ENCODE peak calls at places on chromosomes 11 and 22, in eight cellular contexts. One of them, this sample, is unnamed.

GRCh38 chr11:65695459-65696241 is 16.4 kb upstream of the KAT5 start:
- DNase-seq in adrenal gland: peak
- DNase-seq in astrocyte of the spinal cord: no peak
- DNase-seq in heart right ventricle: peak
- DNase-seq in neural progenitor cell: no peak
- DNase-seq in A673: no peak
- DNase-seq in thoracic aorta: no peak
- DNase-seq in heart left ventricle: peak
- DNase-seq in this sample: peak

GRCh38 chr11:134916421-134916820 is 504.4 kb upstream of the B3GAT1 start:
- DNase-seq in thoracic aorta: no peak
- DNase-seq in heart left ventricle: no peak
- DNase-seq in adrenal gland: no peak
- DNase-seq in heart right ventricle: no peak
- DNase-seq in astrocyte of the spinal cord: no peak
- DNase-seq in A673: no peak
- DNase-seq in neural progenitor cell: no peak
- DNase-seq in this sample: no peak

GRCh38 chr11:27701262-27702105 is 1.2 kb upstream of the BDNF start:
- DNase-seq in heart left ventricle: peak
- DNase-seq in astrocyte of the spinal cord: peak
- DNase-seq in neural progenitor cell: peak
- DNase-seq in thoracic aorta: no peak
- DNase-seq in adrenal gland: no peak
- DNase-seq in A673: peak
- DNase-seq in heart right ventricle: peak
- DNase-seq in this sample: peak

GRCh38 chr11:123061403-123062157 is at the start of gene HSPA8:
- DNase-seq in heart left ventricle: peak
- DNase-seq in neural progenitor cell: peak
- DNase-seq in A673: peak
- DNase-seq in heart right ventricle: peak
- DNase-seq in astrocyte of the spinal cord: peak
- DNase-seq in adrenal gland: peak
- DNase-seq in thoracic aorta: peak
- DNase-seq in this sample: peak

GRCh38 chr11:42243370-42243769 is 783.9 kb upstream of the LRRC4C start:
- DNase-seq in A673: no peak
- DNase-seq in neural progenitor cell: peak
- DNase-seq in astrocyte of the spinal cord: no peak
- DNase-seq in adrenal gland: no peak
- DNase-seq in thoracic aorta: no peak
- DNase-seq in heart right ventricle: no peak
- DNase-seq in heart left ventricle: no peak
- DNase-seq in this sample: no peak

GRCh38 chr11:125146232-125146631 is 18.3 kb upstream of the PKNOX2 start:
- DNase-seq in adrenal gland: no peak
- DNase-seq in heart right ventricle: no peak
- DNase-seq in astrocyte of the spinal cord: no peak
- DNase-seq in neural progenitor cell: no peak
- DNase-seq in heart left ventricle: no peak
- DNase-seq in A673: no peak
- DNase-seq in thoracic aorta: no peak
- DNase-seq in this sample: no peak

GRCh38 chr11:132941024-132941646 is 591.2 kb downstream of the OPCML start:
- DNase-seq in heart left ventricle: no peak
- DNase-seq in thoracic aorta: no peak
- DNase-seq in A673: peak
- DNase-seq in adrenal gland: peak
- DNase-seq in neural progenitor cell: peak
- DNase-seq in astrocyte of the spinal cord: peak
- DNase-seq in heart right ventricle: no peak
- DNase-seq in this sample: peak

GRCh38 chr11:111407652-111408051 is 28.6 kb upstream of the POU2AF1 start:
- DNase-seq in astrocyte of the spinal cord: no peak
- DNase-seq in A673: no peak
- DNase-seq in heart left ventricle: no peak
- DNase-seq in heart right ventricle: no peak
- DNase-seq in neural progenitor cell: no peak
- DNase-seq in thoracic aorta: no peak
- DNase-seq in adrenal gland: no peak
- DNase-seq in this sample: no peak

GRCh38 chr11:69888671-69889076 is 69.5 kb upstream of the FGF3 start:
- DNase-seq in heart right ventricle: peak
- DNase-seq in neural progenitor cell: peak
- DNase-seq in A673: peak
- DNase-seq in astrocyte of the spinal cord: peak
- DNase-seq in thoracic aorta: no peak
- DNase-seq in adrenal gland: peak
- DNase-seq in heart left ventricle: peak
- DNase-seq in this sample: peak

GRCh38 chr11:117928818-117929567 is at the start of gene TMPRSS13:
- DNase-seq in thoracic aorta: no peak
- DNase-seq in A673: no peak
- DNase-seq in adrenal gland: no peak
- DNase-seq in heart left ventricle: no peak
- DNase-seq in astrocyte of the spinal cord: no peak
- DNase-seq in heart right ventricle: no peak
- DNase-seq in neural progenitor cell: no peak
- DNase-seq in this sample: no peak

GRCh38 chr11:47111318-47111804 is 65.3 kb downstream of the ARFGAP2 start:
- DNase-seq in astrocyte of the spinal cord: no peak
- DNase-seq in heart right ventricle: no peak
- DNase-seq in thoracic aorta: no peak
- DNase-seq in A673: no peak
- DNase-seq in heart left ventricle: no peak
- DNase-seq in adrenal gland: no peak
- DNase-seq in neural progenitor cell: no peak
- DNase-seq in this sample: no peak

GRCh38 chr22:25357606-25358420 is 138.4 kb downstream of the CRYBB2 start:
- DNase-seq in heart left ventricle: no peak
- DNase-seq in thoracic aorta: no peak
- DNase-seq in A673: no peak
- DNase-seq in neural progenitor cell: no peak
- DNase-seq in heart right ventricle: no peak
- DNase-seq in astrocyte of the spinal cord: no peak
- DNase-seq in adrenal gland: no peak
- DNase-seq in this sample: no peak

GRCh38 chr11:68164437-68164836 is 43.2 kb upstream of the CHKA start:
- DNase-seq in heart right ventricle: no peak
- DNase-seq in neural progenitor cell: no peak
- DNase-seq in astrocyte of the spinal cord: peak
- DNase-seq in thoracic aorta: no peak
- DNase-seq in heart left ventricle: no peak
- DNase-seq in A673: no peak
- DNase-seq in adrenal gland: no peak
- DNase-seq in this sample: no peak

GRCh38 chr11:34926101-34926830 is 9.8 kb downstream of the PDHX start:
- DNase-seq in heart left ventricle: no peak
- DNase-seq in astrocyte of the spinal cord: peak
- DNase-seq in heart right ventricle: no peak
- DNase-seq in adrenal gland: no peak
- DNase-seq in A673: peak
- DNase-seq in neural progenitor cell: peak
- DNase-seq in thoracic aorta: no peak
- DNase-seq in this sample: peak

GRCh38 chr11:131665344-131665968 is 295.0 kb downstream of the NTM start:
- DNase-seq in A673: no peak
- DNase-seq in astrocyte of the spinal cord: no peak
- DNase-seq in neural progenitor cell: no peak
- DNase-seq in heart left ventricle: no peak
- DNase-seq in heart right ventricle: no peak
- DNase-seq in adrenal gland: no peak
- DNase-seq in thoracic aorta: no peak
- DNase-seq in this sample: no peak

GRCh38 chr11:118939948-118940598 is 14.3 kb upstream of the BCL9L start:
- DNase-seq in thoracic aorta: no peak
- DNase-seq in heart left ventricle: no peak
- DNase-seq in A673: peak
- DNase-seq in heart right ventricle: no peak
- DNase-seq in neural progenitor cell: peak
- DNase-seq in astrocyte of the spinal cord: no peak
- DNase-seq in adrenal gland: peak
- DNase-seq in this sample: no peak

GRCh38 chr11:102320679-102321078 is 3.4 kb downstream of the BIRC3 start:
- DNase-seq in adrenal gland: no peak
- DNase-seq in A673: no peak
- DNase-seq in neural progenitor cell: no peak
- DNase-seq in thoracic aorta: no peak
- DNase-seq in astrocyte of the spinal cord: no peak
- DNase-seq in heart right ventricle: no peak
- DNase-seq in heart left ventricle: no peak
- DNase-seq in this sample: no peak

GRCh38 chr22:37675930-37676571 is 615 bp downstream of the LGALS1 start:
- DNase-seq in neural progenitor cell: no peak
- DNase-seq in heart left ventricle: peak
- DNase-seq in astrocyte of the spinal cord: no peak
- DNase-seq in heart right ventricle: peak
- DNase-seq in thoracic aorta: no peak
- DNase-seq in A673: no peak
- DNase-seq in adrenal gland: peak
- DNase-seq in this sample: peak

GRCh38 chr11:125946712-125947418 is 1.0 kb downstream of the VSIG10L2 start:
- DNase-seq in heart right ventricle: no peak
- DNase-seq in adrenal gland: no peak
- DNase-seq in thoracic aorta: no peak
- DNase-seq in astrocyte of the spinal cord: no peak
- DNase-seq in heart left ventricle: no peak
- DNase-seq in A673: no peak
- DNase-seq in neural progenitor cell: no peak
- DNase-seq in this sample: no peak

GRCh38 chr11:67056640-67057409 is at the start of gene RHOD:
- DNase-seq in heart left ventricle: peak
- DNase-seq in heart right ventricle: peak
- DNase-seq in thoracic aorta: no peak
- DNase-seq in A673: no peak
- DNase-seq in astrocyte of the spinal cord: no peak
- DNase-seq in adrenal gland: no peak
- DNase-seq in neural progenitor cell: peak
- DNase-seq in this sample: no peak

GRCh38 chr11:44865866-44866272 is 84.8 kb downstream of the TP53I11 start:
- DNase-seq in heart right ventricle: peak
- DNase-seq in thoracic aorta: no peak
- DNase-seq in neural progenitor cell: peak
- DNase-seq in adrenal gland: peak
- DNase-seq in astrocyte of the spinal cord: no peak
- DNase-seq in A673: no peak
- DNase-seq in heart left ventricle: peak
- DNase-seq in this sample: no peak
- H3K4me3 ChIP-seq in heart right ventricle: no peak
- H3K4me3 ChIP-seq in thoracic aorta: no peak
- H3K4me3 ChIP-seq in neural progenitor cell: no peak
- H3K4me3 ChIP-seq in adrenal gland: no peak
- H3K4me3 ChIP-seq in astrocyte of the spinal cord: no peak
- H3K4me3 ChIP-seq in A673: no peak
- H3K4me3 ChIP-seq in heart left ventricle: no peak
- H3K4me3 ChIP-seq in this sample: no peak

DNA sequence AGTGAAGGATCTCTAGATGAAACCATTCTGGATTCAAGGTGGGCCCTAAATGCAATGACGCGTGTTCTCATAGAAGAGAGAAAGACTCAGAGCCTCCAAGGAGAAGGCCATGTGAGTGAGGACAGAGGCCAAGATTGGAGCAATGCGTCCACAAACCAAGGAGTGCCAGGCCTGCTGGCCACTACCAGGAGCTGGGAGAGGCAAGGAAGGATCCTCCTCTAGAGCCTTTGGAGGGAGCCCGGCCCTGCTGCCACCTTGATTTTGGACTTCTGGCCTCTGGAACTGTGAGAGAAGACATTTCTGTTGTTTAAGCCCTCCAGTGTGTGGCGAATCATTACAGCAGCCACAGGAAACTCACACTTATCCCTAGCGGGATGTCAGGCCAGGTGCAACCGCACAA is 52.7 kb upstream of the SHANK2 start:
- DNase-seq in A673: no peak
- DNase-seq in thoracic aorta: no peak
- DNase-seq in astrocyte of the spinal cord: no peak
- DNase-seq in neural progenitor cell: no peak
- DNase-seq in heart right ventricle: no peak
- DNase-seq in heart left ventricle: no peak
- DNase-seq in adrenal gland: no peak
- DNase-seq in this sample: no peak
- TF ChIP-seq CTCF in A673: no peak
- TF ChIP-seq CTCF in thoracic aorta: no peak
- TF ChIP-seq CTCF in astrocyte of the spinal cord: no peak
- TF ChIP-seq CTCF in neural progenitor cell: no peak
- TF ChIP-seq CTCF in heart right ventricle: no peak
- TF ChIP-seq CTCF in heart left ventricle: no peak
- TF ChIP-seq CTCF in adrenal gland: no peak
- TF ChIP-seq CTCF in this sample: no peak

DNA sequence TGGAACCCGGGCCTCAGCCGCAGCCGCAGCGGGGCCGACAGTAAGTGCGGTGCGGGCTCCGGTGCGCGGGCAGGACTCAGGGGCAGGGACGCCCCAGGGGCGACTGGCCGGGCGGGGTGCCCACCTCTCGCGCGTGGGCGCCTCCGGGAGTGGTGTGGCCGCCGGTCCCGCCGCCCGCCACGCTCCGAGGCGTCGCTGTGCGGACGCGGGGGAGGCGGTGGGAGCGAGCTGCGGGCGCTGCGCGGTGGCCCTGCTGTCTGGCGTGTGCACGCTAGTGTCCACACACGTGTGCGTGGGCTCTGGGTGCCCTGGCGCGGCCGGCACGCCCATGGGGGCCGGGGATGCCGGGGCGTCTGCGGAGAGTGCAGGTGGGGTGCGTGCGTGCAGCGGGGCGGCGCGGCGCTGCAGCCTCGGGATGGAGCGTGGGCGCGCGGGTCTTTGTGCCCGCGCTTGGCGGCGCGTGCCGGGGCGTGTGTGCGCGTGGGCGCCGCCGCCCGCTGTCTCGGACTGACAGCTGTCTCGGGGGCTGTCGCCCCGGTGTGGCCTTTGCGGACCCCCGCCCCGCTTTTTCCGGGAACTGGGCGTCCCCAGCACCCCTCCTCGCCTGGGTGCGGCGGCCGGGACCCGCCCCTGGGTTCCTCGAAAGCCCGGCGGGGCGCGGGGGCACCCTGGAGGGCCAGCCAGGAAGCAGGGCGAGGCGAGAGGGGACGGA is 800 bp downstream of the KCNK4 start:
- DNase-seq in astrocyte of the spinal cord: no peak
- DNase-seq in A673: no peak
- DNase-seq in neural progenitor cell: no peak
- DNase-seq in heart right ventricle: no peak
- DNase-seq in adrenal gland: no peak
- DNase-seq in heart left ventricle: peak
- DNase-seq in thoracic aorta: no peak
- DNase-seq in this sample: no peak
- H3K4me3 ChIP-seq in astrocyte of the spinal cord: no peak
- H3K4me3 ChIP-seq in A673: peak
- H3K4me3 ChIP-seq in neural progenitor cell: peak
- H3K4me3 ChIP-seq in heart right ventricle: peak
- H3K4me3 ChIP-seq in adrenal gland: no peak
- H3K4me3 ChIP-seq in heart left ventricle: peak
- H3K4me3 ChIP-seq in thoracic aorta: peak
- H3K4me3 ChIP-seq in this sample: peak

DNA sequence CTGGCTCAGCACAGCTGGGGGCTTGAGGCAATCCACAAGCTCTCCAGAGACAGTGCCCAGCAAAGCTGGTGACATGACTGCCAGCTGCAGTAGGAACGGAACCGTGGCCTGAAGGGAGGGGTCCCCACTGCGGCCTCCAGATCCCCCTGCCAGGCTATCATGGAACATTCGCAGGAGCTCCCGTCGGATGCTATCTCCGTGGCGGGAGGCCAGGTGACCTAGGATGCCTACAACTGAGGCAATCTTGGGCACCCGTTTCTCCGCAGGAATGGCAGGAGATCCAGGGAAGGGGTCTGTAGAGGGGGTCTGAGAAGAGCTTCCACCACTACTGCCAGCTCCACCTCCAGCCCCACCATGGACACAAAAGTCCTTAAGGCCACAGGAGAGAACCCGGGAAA is 2.6 kb upstream of the GANAB start:
- DNase-seq in astrocyte of the spinal cord: no peak
- DNase-seq in adrenal gland: no peak
- DNase-seq in A673: no peak
- DNase-seq in heart right ventricle: no peak
- DNase-seq in neural progenitor cell: no peak
- DNase-seq in thoracic aorta: no peak
- DNase-seq in heart left ventricle: no peak
- DNase-seq in this sample: no peak
- TF ChIP-seq CTCF in astrocyte of the spinal cord: no peak
- TF ChIP-seq CTCF in adrenal gland: no peak
- TF ChIP-seq CTCF in A673: no peak
- TF ChIP-seq CTCF in heart right ventricle: no peak
- TF ChIP-seq CTCF in neural progenitor cell: no peak
- TF ChIP-seq CTCF in thoracic aorta: no peak
- TF ChIP-seq CTCF in heart left ventricle: no peak
- TF ChIP-seq CTCF in this sample: no peak

This sample was measured in cardiac fibroblast.